ENCODE peak calls at places on chromosomes 4 and X, in six cellular contexts. H is transverse colon, Q is testis, P is hepatocyte, A is Caco-2, C is fibroblast of lung. O is an unnamed sample. For H3K36me3, the result is how much of the 10 kb centered on the place peaks cover.

GRCh38 chrX:107565916-107566602 is 62.3 kb upstream of the PRPS1 start:
- DNase-seq in C (peak), A (no peak), H (no peak), P (peak), Q (no peak), O (no peak)

GRCh38 chr4:55079451-55080173 is 45.8 kb downstream of the KDR start:
- DNase-seq in H (no peak), A (no peak), Q (no peak), C (peak), P (no peak), O (no peak)

GRCh38 chr4:151824647-151825046 is 63.8 kb upstream of the GATB start:
- DNase-seq in P (no peak), A (no peak), Q (no peak), H (no peak), C (no peak), O (no peak)

GRCh38 chrX:51163730-51164129 is 168.9 kb upstream of the NUDT10 start:
- DNase-seq in Q (no peak), C (no peak), P (no peak), A (no peak), H (no peak), O (no peak)

GRCh38 chr4:23033796-23034195 is 341.1 kb downstream of the GBA3 start:
- DNase-seq in H (no peak), Q (no peak), P (no peak), A (no peak), C (peak), O (no peak)

GRCh38 chrX:72100824-72101351 is 30.8 kb downstream of the RTL5 start:
- DNase-seq in H (peak), C (no peak), A (no peak), P (no peak), Q (no peak), O (peak)

GRCh38 chrX:120568047-120568446 is 7.3 kb upstream of the CUL4B start:
- DNase-seq in Q (no peak), A (no peak), H (no peak), P (no peak), C (no peak), O (no peak)

GRCh38 chrX:44619039-44619438 is 76.4 kb upstream of the FUNDC1 start:
- DNase-seq in Q (no peak), A (no peak), C (no peak), P (no peak), H (no peak), O (no peak)

GRCh38 chr4:156137971-156138581 is 184.4 kb upstream of the CTSO start:
- DNase-seq in Q (no peak), P (no peak), C (no peak), H (no peak), A (no peak), O (no peak)

GRCh38 chr4:87330761-87331160 is 8.1 kb upstream of the HSD17B13 start:
- DNase-seq in A (no peak), P (no peak), H (no peak), Q (no peak), C (no peak), O (no peak)

GRCh38 chr4:99417125-99417524 is 18.0 kb downstream of the ADH7 start:
- DNase-seq in H (no peak), Q (no peak), P (no peak), A (no peak), C (no peak), O (no peak)

GRCh38 chr4:123786955-123787354 is 390.4 kb downstream of the SPRY1 start:
- DNase-seq in A (no peak), C (peak), P (peak), H (peak), Q (peak), O (peak)

GRCh38 chr4:122960298-122960985 is 38.0 kb upstream of the NUDT6 start:
- DNase-seq in P (no peak), Q (no peak), H (no peak), A (no peak), C (no peak), O (no peak)

GRCh38 chr4:13588954-13589353 is 38.6 kb downstream of the BOD1L1 start:
- DNase-seq in A (no peak), C (no peak), H (no peak), P (no peak), Q (no peak), O (no peak)

GRCh38 chr4:13592220-13592619 is 35.3 kb downstream of the BOD1L1 start:
- DNase-seq in A (no peak), P (no peak), C (no peak), Q (no peak), H (no peak), O (no peak)

DNA sequence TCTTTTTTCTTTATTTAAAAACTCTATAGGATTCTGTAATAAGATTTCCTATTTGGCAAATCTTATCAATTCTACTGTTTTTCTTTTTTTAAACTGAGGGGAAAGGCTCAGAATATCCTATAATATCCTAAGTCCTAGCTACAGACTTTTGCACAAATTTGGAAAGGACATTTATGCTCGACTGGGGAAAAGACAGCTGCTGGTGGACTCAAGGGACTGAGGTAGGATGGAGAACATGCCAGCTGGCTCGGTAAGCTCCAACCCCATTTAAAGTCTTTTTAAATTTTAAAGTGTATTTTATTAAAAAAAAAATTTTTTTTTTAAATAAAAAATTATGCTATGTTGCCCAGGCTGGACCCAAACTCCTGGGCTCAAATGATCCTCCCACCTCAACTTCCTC is 36.8 kb downstream of the BOD1L1 start:
- DNase-seq in P (no peak), C (no peak), Q (no peak), H (no peak), A (no peak), O (no peak)
- H3K36me3 ChIP-seq in P (under half), C (under half), Q (under half), H (half or more), A (under half), O (under half)

GRCh38 chrX:79281775-79282174 is 85.4 kb downstream of the ITM2A start:
- DNase-seq in C (no peak), P (no peak), H (no peak), A (no peak), Q (no peak), O (no peak)

GRCh38 chrX:79290596-79290995 is 76.5 kb downstream of the ITM2A start:
- DNase-seq in Q (no peak), A (no peak), H (no peak), P (no peak), C (no peak), O (no peak)

GRCh38 chrX:79288723-79289122 is 78.4 kb downstream of the ITM2A start:
- DNase-seq in H (no peak), C (no peak), A (no peak), P (no peak), Q (no peak), O (no peak)

DNA sequence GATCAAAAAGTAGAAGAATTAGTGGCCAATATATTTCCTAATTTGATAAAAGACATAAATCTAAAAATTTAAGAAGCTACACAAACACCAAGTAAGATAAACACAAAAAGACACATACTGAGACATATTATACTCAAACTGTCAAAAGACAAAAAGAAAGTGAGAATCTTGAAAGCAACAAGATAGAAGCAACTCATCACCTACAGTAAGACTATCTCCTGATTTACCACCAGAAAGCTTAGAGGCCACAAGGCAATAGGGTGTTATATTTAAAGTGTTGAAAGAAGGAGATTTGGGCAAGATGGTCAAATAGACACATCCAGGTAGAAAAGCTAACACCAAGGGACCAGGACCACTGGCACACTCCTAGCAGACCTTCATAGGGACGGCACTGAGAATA is 79.4 kb downstream of the ITM2A start:
- DNase-seq in C (no peak), P (no peak), H (no peak), Q (no peak), A (no peak), O (no peak)
- H3K36me3 ChIP-seq in C (under half), P (under half), H (under half), Q (under half), A (under half), O (under half)

GRCh38 chr4:184689681-184690080 is 40.1 kb downstream of the PRIMPOL start:
- DNase-seq in H (no peak), A (no peak), C (no peak), Q (no peak), P (no peak), O (no peak)
- H3K36me3 ChIP-seq in H (under half), A (under half), C (under half), Q (under half), P (under half), O (under half)

DNA sequence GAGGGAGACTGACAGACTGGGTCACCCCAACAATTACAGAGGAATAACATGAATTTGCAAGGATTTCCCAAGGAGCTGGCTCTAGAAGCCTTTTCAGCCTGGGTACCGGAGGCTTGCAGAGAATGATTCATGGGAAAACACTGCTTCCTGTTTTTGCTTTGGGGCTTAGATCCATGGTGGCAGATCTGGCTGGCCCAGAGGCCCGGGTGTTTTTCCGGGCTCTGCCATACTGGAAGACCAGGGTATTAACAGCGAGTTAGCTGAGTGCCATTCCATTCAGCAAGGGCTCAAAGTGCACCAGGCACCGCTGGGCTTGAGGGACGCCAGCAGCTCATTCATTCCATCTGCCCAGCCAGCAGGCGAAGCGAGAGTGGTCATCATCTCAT is 1.3 kb downstream of the WDR1 start:
- DNase-seq in Q (no peak), P (peak), H (peak), C (peak), A (no peak), O (no peak)
- H3K36me3 ChIP-seq in Q (under half), P (under half), H (under half), C (under half), A (under half), O (under half)

GRCh38 chr4:143196323-143196722 is 11.6 kb downstream of the USP38 start:
- DNase-seq in C (no peak), H (no peak), Q (no peak), P (no peak), A (no peak), O (no peak)
- H3K36me3 ChIP-seq in C (under half), H (half or more), Q (under half), P (under half), A (under half), O (under half)

GRCh38 chrX:10121787-10122186 is 35.0 kb upstream of the CLCN4 start:
- DNase-seq in P (no peak), H (peak), C (no peak), A (no peak), Q (no peak), O (no peak)
- H3K36me3 ChIP-seq in P (under half), H (under half), C (under half), A (under half), Q (under half), O (under half)